ENCODE peak calls at places on chromosomes 7 and 10, in seven cellular contexts. S is cardiac fibroblast; X is AG04450; A is iPS DF 6.9; P is head of caudate nucleus; C is mesendoderm; E is CD4-positive, alpha-beta memory T cell. T is an unnamed sample.

GRCh38 chr7:157337316-157338149 is 729 bp downstream of the DNAJB6 start:
- DNase-seq in S (peak), X (no peak), A (no peak), P (peak), C (peak), E (peak), T (peak)

GRCh38 chr7:3922175-3922635 is 621.2 kb downstream of the SDK1 start:
- DNase-seq in S (peak), X (peak), A (peak), P (peak), C (peak), E (no peak), T (peak)

GRCh38 chr10:22544325-22545068 is 169.9 kb downstream of the PIP4K2A start:
- DNase-seq in S (no peak), X (no peak), A (no peak), P (no peak), C (no peak), E (no peak), T (no peak)

GRCh38 chr10:48694371-48695030 is 9.8 kb downstream of the WDFY4 start:
- DNase-seq in S (no peak), X (no peak), A (no peak), P (no peak), C (no peak), E (no peak), T (no peak)

GRCh38 chr10:28393956-28394568 is 91.2 kb upstream of the MPP7 start:
- DNase-seq in S (peak), X (peak), A (peak), P (peak), C (peak), E (peak), T (peak)

GRCh38 chr7:116395125-116395791 is 104.3 kb upstream of the CAV2 start:
- DNase-seq in S (peak), X (peak), A (no peak), P (no peak), C (peak), E (no peak), T (no peak)

GRCh38 chr10:130341325-130341724 is 205.1 kb downstream of the GLRX3 start:
- DNase-seq in S (no peak), X (no peak), A (no peak), P (peak), C (peak), E (no peak), T (peak)

GRCh38 chr7:28187012-28187411 is 6.4 kb upstream of the JAZF1 start:
- DNase-seq in S (no peak), X (no peak), A (no peak), P (no peak), C (no peak), E (no peak), T (no peak)

GRCh38 chr7:94710256-94710655 is 54.3 kb upstream of the SGCE start:
- DNase-seq in S (no peak), X (no peak), A (no peak), P (no peak), C (no peak), E (no peak), T (no peak)

GRCh38 chr10:28734940-28735759 is 57.8 kb downstream of the BAMBI start:
- DNase-seq in S (peak), X (peak), A (no peak), P (no peak), C (peak), E (no peak), T (peak)

GRCh38 chr7:81459485-81459884 is 310.4 kb downstream of the HGF start:
- DNase-seq in S (no peak), X (no peak), A (no peak), P (no peak), C (no peak), E (no peak), T (no peak)

GRCh38 chr7:128734777-128735342 is 4.3 kb upstream of the CALU start:
- DNase-seq in S (no peak), X (no peak), A (no peak), P (no peak), C (no peak), E (no peak), T (no peak)

GRCh38 chr7:41621953-41622831 is 80.7 kb downstream of the INHBA start:
- DNase-seq in S (no peak), X (no peak), A (no peak), P (no peak), C (no peak), E (no peak), T (no peak)

GRCh38 chr10:126135939-126136595 is 239.7 kb downstream of the FANK1 start:
- DNase-seq in S (no peak), X (no peak), A (no peak), P (no peak), C (no peak), E (no peak), T (no peak)

GRCh38 chr7:77802557-77803410 is 4.2 kb downstream of the PHTF2 start:
- DNase-seq in S (peak), X (no peak), A (no peak), P (no peak), C (no peak), E (peak), T (no peak)

GRCh38 chr10:71187600-71187999 is 24.8 kb upstream of the UNC5B start:
- DNase-seq in S (peak), X (no peak), A (no peak), P (no peak), C (no peak), E (no peak), T (no peak)

GRCh38 chr7:34748244-34749039 is 90.4 kb downstream of the NPSR1 start:
- DNase-seq in S (peak), X (no peak), A (no peak), P (no peak), C (peak), E (no peak), T (no peak)

GRCh38 chr10:5975641-5976473 is 1.5 kb downstream of the IL15RA start:
- DNase-seq in S (peak), X (no peak), A (no peak), P (peak), C (peak), E (peak), T (peak)

GRCh38 chr7:5217851-5218331 is 27.9 kb downstream of the WIPI2 start:
- DNase-seq in S (no peak), X (no peak), A (no peak), P (no peak), C (no peak), E (no peak), T (no peak)

GRCh38 chr7:8172372-8173354 is 89.3 kb downstream of the ICA1 start:
- DNase-seq in S (no peak), X (no peak), A (no peak), P (no peak), C (no peak), E (no peak), T (no peak)

GRCh38 chr10:127976701-127977367 is 69.9 kb downstream of the PTPRE start:
- DNase-seq in S (no peak), X (no peak), A (no peak), P (no peak), C (no peak), E (no peak), T (no peak)

GRCh38 chr10:132962623-132963429 is 20.5 kb upstream of the CFAP46 start:
- DNase-seq in S (peak), X (no peak), A (no peak), P (no peak), C (no peak), E (no peak), T (no peak)

GRCh38 chr7:21497072-21497471 is 45.8 kb upstream of the DNAH11 start:
- DNase-seq in S (peak), X (no peak), A (no peak), P (no peak), C (peak), E (no peak), T (peak)

GRCh38 chr7:78779788-78780187 is 673.7 kb downstream of the MAGI2 start:
- DNase-seq in S (no peak), X (no peak), A (no peak), P (peak), C (peak), E (no peak), T (no peak)

GRCh38 chr7:79462334-79462733 is 8.9 kb upstream of the MAGI2 start:
- DNase-seq in S (no peak), X (no peak), A (no peak), P (no peak), C (no peak), E (no peak), T (no peak)

GRCh38 chr7:6655636-6656385 is 18.7 kb downstream of the ZNF316 start:
- DNase-seq in S (no peak), X (no peak), A (no peak), P (no peak), C (no peak), E (no peak), T (no peak)

GRCh38 chr10:23530079-23530478 is 91.2 kb downstream of the OTUD1 start:
- DNase-seq in S (peak), X (no peak), A (no peak), P (no peak), C (no peak), E (peak), T (no peak)

GRCh38 chr10:123583639-123584418 is 82.3 kb upstream of the GPR26 start:
- DNase-seq in S (peak), X (no peak), A (peak), P (peak), C (peak), E (no peak), T (peak)